ENCODE peak calls at places on chromosome 11, in seven cellular contexts. One of them, this sample, is unnamed.

GRCh38 chr11:121544956-121545355 is 92.2 kb upstream of the SORL1-AS1 start:
- DNase-seq in ELR: no peak
- DNase-seq in stimulated activated CD4-positive, alpha-beta T cell treated with anti-CD3 and anti-CD28 coated beads, Interleukin-4, amount 100 ng/mL, for 48 hours: no peak
- DNase-seq in H54: no peak
- DNase-seq in transverse colon: no peak
- DNase-seq in neural crest cell: no peak
- DNase-seq in GM12891: no peak
- DNase-seq in this sample: no peak

GRCh38 chr11:119023741-119024140 is 5.2 kb downstream of the TRAPPC4 start:
- DNase-seq in H54: no peak
- DNase-seq in GM12891: no peak
- DNase-seq in transverse colon: no peak
- DNase-seq in stimulated activated CD4-positive, alpha-beta T cell treated with anti-CD3 and anti-CD28 coated beads, Interleukin-4, amount 100 ng/mL, for 48 hours: no peak
- DNase-seq in neural crest cell: no peak
- DNase-seq in ELR: no peak
- DNase-seq in this sample: no peak

GRCh38 chr11:10459029-10459970 is 4.2 kb downstream of the AMPD3 start:
- DNase-seq in GM12891: peak; percentile 32
- DNase-seq in H54: no peak
- DNase-seq in stimulated activated CD4-positive, alpha-beta T cell treated with anti-CD3 and anti-CD28 coated beads, Interleukin-4, amount 100 ng/mL, for 48 hours: no peak
- DNase-seq in ELR: peak; percentile 19
- DNase-seq in neural crest cell: no peak
- DNase-seq in transverse colon: no peak
- DNase-seq in this sample: no peak

GRCh38 chr11:85821636-85822035 is 10.7 kb upstream of the SYTL2 start:
- DNase-seq in H54: no peak
- DNase-seq in neural crest cell: no peak
- DNase-seq in stimulated activated CD4-positive, alpha-beta T cell treated with anti-CD3 and anti-CD28 coated beads, Interleukin-4, amount 100 ng/mL, for 48 hours: no peak
- DNase-seq in GM12891: no peak
- DNase-seq in transverse colon: peak; percentile 45
- DNase-seq in ELR: peak; percentile 41
- DNase-seq in this sample: no peak

GRCh38 chr11:34074391-34074790 is 22.9 kb downstream of the CAPRIN1 start:
- DNase-seq in H54: no peak
- DNase-seq in GM12891: no peak
- DNase-seq in neural crest cell: no peak
- DNase-seq in ELR: no peak
- DNase-seq in stimulated activated CD4-positive, alpha-beta T cell treated with anti-CD3 and anti-CD28 coated beads, Interleukin-4, amount 100 ng/mL, for 48 hours: no peak
- DNase-seq in transverse colon: no peak
- DNase-seq in this sample: no peak

GRCh38 chr11:78276311-78276710 is 87.6 kb downstream of the USP35 start:
- DNase-seq in neural crest cell: no peak
- DNase-seq in ELR: no peak
- DNase-seq in stimulated activated CD4-positive, alpha-beta T cell treated with anti-CD3 and anti-CD28 coated beads, Interleukin-4, amount 100 ng/mL, for 48 hours: no peak
- DNase-seq in transverse colon: no peak
- DNase-seq in H54: no peak
- DNase-seq in GM12891: no peak
- DNase-seq in this sample: no peak

GRCh38 chr11:117010808-117011540 is 87.3 kb downstream of the SIK3 start:
- DNase-seq in ELR: peak; percentile 97
- DNase-seq in neural crest cell: no peak
- DNase-seq in H54: peak; percentile 33
- DNase-seq in transverse colon: no peak
- DNase-seq in GM12891: no peak
- DNase-seq in stimulated activated CD4-positive, alpha-beta T cell treated with anti-CD3 and anti-CD28 coated beads, Interleukin-4, amount 100 ng/mL, for 48 hours: no peak
- DNase-seq in this sample: no peak

GRCh38 chr11:67056267-67056639 is 394 bp upstream of the RHOD start:
- DNase-seq in H54: no peak
- DNase-seq in transverse colon: no peak
- DNase-seq in neural crest cell: no peak
- DNase-seq in stimulated activated CD4-positive, alpha-beta T cell treated with anti-CD3 and anti-CD28 coated beads, Interleukin-4, amount 100 ng/mL, for 48 hours: no peak
- DNase-seq in GM12891: no peak
- DNase-seq in ELR: no peak
- DNase-seq in this sample: no peak

GRCh38 chr11:7577226-7577882 is 63.6 kb downstream of the PPFIBP2 start:
- DNase-seq in ELR: no peak
- DNase-seq in transverse colon: peak; percentile 47
- DNase-seq in H54: no peak
- DNase-seq in stimulated activated CD4-positive, alpha-beta T cell treated with anti-CD3 and anti-CD28 coated beads, Interleukin-4, amount 100 ng/mL, for 48 hours: no peak
- DNase-seq in neural crest cell: peak; percentile 25
- DNase-seq in GM12891: no peak
- DNase-seq in this sample: peak; percentile 45

GRCh38 chr11:110373061-110373702 is 56.6 kb upstream of the FDX1 start:
- DNase-seq in neural crest cell: no peak
- DNase-seq in ELR: peak; percentile 68
- DNase-seq in H54: no peak
- DNase-seq in stimulated activated CD4-positive, alpha-beta T cell treated with anti-CD3 and anti-CD28 coated beads, Interleukin-4, amount 100 ng/mL, for 48 hours: no peak
- DNase-seq in GM12891: no peak
- DNase-seq in transverse colon: no peak
- DNase-seq in this sample: peak; percentile 74

GRCh38 chr11:126646701-126647209 is 291.3 kb downstream of the ST3GAL4 start:
- DNase-seq in transverse colon: no peak
- DNase-seq in GM12891: no peak
- DNase-seq in neural crest cell: no peak
- DNase-seq in ELR: peak; percentile 64
- DNase-seq in stimulated activated CD4-positive, alpha-beta T cell treated with anti-CD3 and anti-CD28 coated beads, Interleukin-4, amount 100 ng/mL, for 48 hours: no peak
- DNase-seq in H54: peak; percentile 4
- DNase-seq in this sample: peak; percentile 41

GRCh38 chr11:17169876-17170275 is 37.9 kb downstream of the PIK3C2A start:
- DNase-seq in ELR: peak; percentile 8
- DNase-seq in GM12891: no peak
- DNase-seq in stimulated activated CD4-positive, alpha-beta T cell treated with anti-CD3 and anti-CD28 coated beads, Interleukin-4, amount 100 ng/mL, for 48 hours: no peak
- DNase-seq in transverse colon: no peak
- DNase-seq in H54: no peak
- DNase-seq in neural crest cell: no peak
- DNase-seq in this sample: no peak

GRCh38 chr11:25613899-25614298 is 718.0 kb upstream of the ANO3 start:
- DNase-seq in H54: no peak
- DNase-seq in ELR: no peak
- DNase-seq in stimulated activated CD4-positive, alpha-beta T cell treated with anti-CD3 and anti-CD28 coated beads, Interleukin-4, amount 100 ng/mL, for 48 hours: no peak
- DNase-seq in transverse colon: no peak
- DNase-seq in GM12891: no peak
- DNase-seq in neural crest cell: no peak
- DNase-seq in this sample: no peak

GRCh38 chr11:86063536-86063935 is 5.3 kb downstream of the PICALM start:
- DNase-seq in ELR: peak; percentile 64
- DNase-seq in H54: no peak
- DNase-seq in GM12891: no peak
- DNase-seq in transverse colon: no peak
- DNase-seq in stimulated activated CD4-positive, alpha-beta T cell treated with anti-CD3 and anti-CD28 coated beads, Interleukin-4, amount 100 ng/mL, for 48 hours: no peak
- DNase-seq in neural crest cell: no peak
- DNase-seq in this sample: no peak

GRCh38 chr11:34249439-34250073 is 108.3 kb downstream of the ABTB2 start:
- DNase-seq in ELR: no peak
- DNase-seq in transverse colon: no peak
- DNase-seq in GM12891: no peak
- DNase-seq in stimulated activated CD4-positive, alpha-beta T cell treated with anti-CD3 and anti-CD28 coated beads, Interleukin-4, amount 100 ng/mL, for 48 hours: no peak
- DNase-seq in H54: no peak
- DNase-seq in neural crest cell: no peak
- DNase-seq in this sample: no peak

GRCh38 chr11:65121447-65121864 is 478 bp downstream of the FAU start:
- DNase-seq in H54: no peak
- DNase-seq in transverse colon: peak; percentile 57
- DNase-seq in neural crest cell: no peak
- DNase-seq in ELR: peak; percentile 39
- DNase-seq in GM12891: no peak
- DNase-seq in stimulated activated CD4-positive, alpha-beta T cell treated with anti-CD3 and anti-CD28 coated beads, Interleukin-4, amount 100 ng/mL, for 48 hours: no peak
- DNase-seq in this sample: no peak

GRCh38 chr11:111819161-111820058 is 52.0 kb downstream of the ALG9 start:
- DNase-seq in ELR: no peak
- DNase-seq in neural crest cell: no peak
- DNase-seq in H54: no peak
- DNase-seq in stimulated activated CD4-positive, alpha-beta T cell treated with anti-CD3 and anti-CD28 coated beads, Interleukin-4, amount 100 ng/mL, for 48 hours: no peak
- DNase-seq in GM12891: no peak
- DNase-seq in transverse colon: peak; percentile 34
- DNase-seq in this sample: no peak

GRCh38 chr11:120231963-120232362 is 8.0 kb upstream of the POU2F3 start:
- DNase-seq in ELR: peak; percentile 30
- DNase-seq in transverse colon: no peak
- DNase-seq in H54: no peak
- DNase-seq in neural crest cell: no peak
- DNase-seq in GM12891: no peak
- DNase-seq in stimulated activated CD4-positive, alpha-beta T cell treated with anti-CD3 and anti-CD28 coated beads, Interleukin-4, amount 100 ng/mL, for 48 hours: no peak
- DNase-seq in this sample: no peak

GRCh38 chr11:3094223-3094824 is 37.1 kb upstream of the CARS1 start:
- DNase-seq in neural crest cell: no peak
- DNase-seq in ELR: no peak
- DNase-seq in stimulated activated CD4-positive, alpha-beta T cell treated with anti-CD3 and anti-CD28 coated beads, Interleukin-4, amount 100 ng/mL, for 48 hours: no peak
- DNase-seq in H54: no peak
- DNase-seq in GM12891: no peak
- DNase-seq in transverse colon: no peak
- DNase-seq in this sample: no peak

GRCh38 chr11:122167100-122167499 is 51.1 kb upstream of the BLID start:
- DNase-seq in stimulated activated CD4-positive, alpha-beta T cell treated with anti-CD3 and anti-CD28 coated beads, Interleukin-4, amount 100 ng/mL, for 48 hours: no peak
- DNase-seq in transverse colon: no peak
- DNase-seq in GM12891: no peak
- DNase-seq in H54: no peak
- DNase-seq in neural crest cell: no peak
- DNase-seq in ELR: peak; percentile 92
- DNase-seq in this sample: no peak

GRCh38 chr11:29448246-29448877 is 568.5 kb downstream of the KCNA4 start:
- DNase-seq in stimulated activated CD4-positive, alpha-beta T cell treated with anti-CD3 and anti-CD28 coated beads, Interleukin-4, amount 100 ng/mL, for 48 hours: no peak
- DNase-seq in ELR: peak; percentile 41
- DNase-seq in GM12891: no peak
- DNase-seq in H54: peak; percentile 5
- DNase-seq in neural crest cell: peak; percentile 19
- DNase-seq in transverse colon: no peak
- DNase-seq in this sample: no peak

GRCh38 chr11:130181295-130182272 is 22.0 kb downstream of the ST14 start:
- DNase-seq in stimulated activated CD4-positive, alpha-beta T cell treated with anti-CD3 and anti-CD28 coated beads, Interleukin-4, amount 100 ng/mL, for 48 hours: no peak
- DNase-seq in H54: peak; percentile 21
- DNase-seq in transverse colon: peak; percentile 84
- DNase-seq in GM12891: no peak
- DNase-seq in ELR: peak; percentile 82
- DNase-seq in neural crest cell: no peak
- DNase-seq in this sample: no peak

GRCh38 chr11:60194511-60194910 is 11.6 kb upstream of the MS4A6A start:
- DNase-seq in H54: no peak
- DNase-seq in transverse colon: no peak
- DNase-seq in stimulated activated CD4-positive, alpha-beta T cell treated with anti-CD3 and anti-CD28 coated beads, Interleukin-4, amount 100 ng/mL, for 48 hours: no peak
- DNase-seq in neural crest cell: no peak
- DNase-seq in GM12891: no peak
- DNase-seq in ELR: no peak
- DNase-seq in this sample: no peak

GRCh38 chr11:74650498-74650897 is 58.1 kb downstream of the POLD3 start:
- DNase-seq in transverse colon: no peak
- DNase-seq in stimulated activated CD4-positive, alpha-beta T cell treated with anti-CD3 and anti-CD28 coated beads, Interleukin-4, amount 100 ng/mL, for 48 hours: no peak
- DNase-seq in neural crest cell: no peak
- DNase-seq in H54: no peak
- DNase-seq in ELR: no peak
- DNase-seq in GM12891: no peak
- DNase-seq in this sample: no peak

GRCh38 chr11:61968758-61969390 is 1.4 kb upstream of the FTH1 start:
- DNase-seq in stimulated activated CD4-positive, alpha-beta T cell treated with anti-CD3 and anti-CD28 coated beads, Interleukin-4, amount 100 ng/mL, for 48 hours: no peak
- DNase-seq in H54: no peak
- DNase-seq in GM12891: no peak
- DNase-seq in transverse colon: no peak
- DNase-seq in ELR: no peak
- DNase-seq in neural crest cell: no peak
- DNase-seq in this sample: peak; percentile 42

GRCh38 chr11:75576445-75577049 is 14.5 kb downstream of the SERPINH1 start:
- DNase-seq in ELR: peak; percentile 50
- DNase-seq in H54: no peak
- DNase-seq in transverse colon: peak; percentile 61
- DNase-seq in stimulated activated CD4-positive, alpha-beta T cell treated with anti-CD3 and anti-CD28 coated beads, Interleukin-4, amount 100 ng/mL, for 48 hours: no peak
- DNase-seq in neural crest cell: no peak
- DNase-seq in GM12891: peak; percentile 47
- DNase-seq in this sample: peak; percentile 56

GRCh38 chr11:12376259-12376971 is 956 bp upstream of the PARVA start:
- DNase-seq in transverse colon: peak; percentile 27
- DNase-seq in ELR: peak; percentile 19
- DNase-seq in stimulated activated CD4-positive, alpha-beta T cell treated with anti-CD3 and anti-CD28 coated beads, Interleukin-4, amount 100 ng/mL, for 48 hours: no peak
- DNase-seq in GM12891: no peak
- DNase-seq in H54: no peak
- DNase-seq in neural crest cell: no peak
- DNase-seq in this sample: peak; percentile 13